ENCODE peak calls at places on chromosome 6, in six cellular contexts. One of them, this sample, is unnamed.

GRCh38 chr6:156533860-156534580 is 243.2 kb upstream of the ARID1B start:
- DNase-seq in colonic mucosa: no peak
- DNase-seq in foreskin keratinocyte: no peak
- DNase-seq in adrenal gland: no peak
- DNase-seq in HepG2: no peak
- DNase-seq in HCT116: no peak
- DNase-seq in this sample: no peak

GRCh38 chr6:14664616-14665315 is 547.2 kb downstream of the CD83 start:
- DNase-seq in colonic mucosa: no peak
- DNase-seq in foreskin keratinocyte: peak
- DNase-seq in adrenal gland: no peak
- DNase-seq in HepG2: no peak
- DNase-seq in HCT116: no peak
- DNase-seq in this sample: no peak

GRCh38 chr6:135936606-135937005 is 85.1 kb downstream of the PDE7B start:
- DNase-seq in colonic mucosa: no peak
- DNase-seq in foreskin keratinocyte: peak
- DNase-seq in adrenal gland: peak
- DNase-seq in HepG2: no peak
- DNase-seq in HCT116: no peak
- DNase-seq in this sample: peak

GRCh38 chr6:154763650-154764049 is 30.4 kb downstream of the SCAF8 start:
- DNase-seq in colonic mucosa: no peak
- DNase-seq in foreskin keratinocyte: no peak
- DNase-seq in adrenal gland: no peak
- DNase-seq in HepG2: no peak
- DNase-seq in HCT116: no peak
- DNase-seq in this sample: no peak

GRCh38 chr6:44122821-44123220 is 4.4 kb downstream of the MRPL14 start:
- DNase-seq in colonic mucosa: no peak
- DNase-seq in foreskin keratinocyte: no peak
- DNase-seq in adrenal gland: no peak
- DNase-seq in HepG2: peak
- DNase-seq in HCT116: no peak
- DNase-seq in this sample: no peak

GRCh38 chr6:166556336-166556735 is 30.1 kb downstream of the RAMACL start:
- DNase-seq in colonic mucosa: no peak
- DNase-seq in foreskin keratinocyte: no peak
- DNase-seq in adrenal gland: no peak
- DNase-seq in HepG2: no peak
- DNase-seq in HCT116: no peak
- DNase-seq in this sample: no peak

GRCh38 chr6:65646494-65647035 is 60.5 kb downstream of the EYS start:
- DNase-seq in colonic mucosa: no peak
- DNase-seq in foreskin keratinocyte: no peak
- DNase-seq in adrenal gland: no peak
- DNase-seq in HepG2: no peak
- DNase-seq in HCT116: no peak
- DNase-seq in this sample: no peak

GRCh38 chr6:82208914-82209313 is 38.6 kb downstream of the IBTK start:
- DNase-seq in colonic mucosa: no peak
- DNase-seq in foreskin keratinocyte: no peak
- DNase-seq in adrenal gland: no peak
- DNase-seq in HepG2: no peak
- DNase-seq in HCT116: no peak
- DNase-seq in this sample: no peak

GRCh38 chr6:27205375-27206278 is 41.9 kb upstream of the PRSS16 start:
- DNase-seq in colonic mucosa: no peak
- DNase-seq in foreskin keratinocyte: peak
- DNase-seq in adrenal gland: no peak
- DNase-seq in HepG2: no peak
- DNase-seq in HCT116: no peak
- DNase-seq in this sample: no peak

GRCh38 chr6:156963712-156964700 is 186.8 kb downstream of the ARID1B start:
- DNase-seq in colonic mucosa: no peak
- DNase-seq in foreskin keratinocyte: peak
- DNase-seq in adrenal gland: peak
- DNase-seq in HepG2: peak
- DNase-seq in HCT116: no peak
- DNase-seq in this sample: no peak

GRCh38 chr6:82415820-82416219 is 52.2 kb downstream of the TPBG start:
- DNase-seq in colonic mucosa: no peak
- DNase-seq in foreskin keratinocyte: peak
- DNase-seq in adrenal gland: no peak
- DNase-seq in HepG2: no peak
- DNase-seq in HCT116: no peak
- DNase-seq in this sample: no peak

GRCh38 chr6:21100959-21101358 is 492.6 kb upstream of the SOX4 start:
- DNase-seq in colonic mucosa: no peak
- DNase-seq in foreskin keratinocyte: no peak
- DNase-seq in adrenal gland: no peak
- DNase-seq in HepG2: no peak
- DNase-seq in HCT116: no peak
- DNase-seq in this sample: no peak

GRCh38 chr6:122042851-122043250 is 356.6 kb upstream of the HSF2 start:
- DNase-seq in colonic mucosa: no peak
- DNase-seq in foreskin keratinocyte: no peak
- DNase-seq in adrenal gland: no peak
- DNase-seq in HepG2: no peak
- DNase-seq in HCT116: no peak
- DNase-seq in this sample: no peak

GRCh38 chr6:151431336-151431735 is 20.6 kb downstream of the RMND1 start:
- DNase-seq in colonic mucosa: no peak
- DNase-seq in foreskin keratinocyte: no peak
- DNase-seq in adrenal gland: no peak
- DNase-seq in HepG2: no peak
- DNase-seq in HCT116: no peak
- DNase-seq in this sample: no peak

GRCh38 chr6:151213352-151213751 is 26.4 kb upstream of the AKAP12 start:
- DNase-seq in colonic mucosa: no peak
- DNase-seq in foreskin keratinocyte: no peak
- DNase-seq in adrenal gland: no peak
- DNase-seq in HepG2: no peak
- DNase-seq in HCT116: no peak
- DNase-seq in this sample: peak

GRCh38 chr6:85008311-85009015 is 244.1 kb upstream of the TBX18 start:
- DNase-seq in colonic mucosa: no peak
- DNase-seq in foreskin keratinocyte: no peak
- DNase-seq in adrenal gland: no peak
- DNase-seq in HepG2: no peak
- DNase-seq in HCT116: no peak
- DNase-seq in this sample: peak

GRCh38 chr6:42142118-42142835 is at the start of gene C6orf132:
- DNase-seq in colonic mucosa: peak
- DNase-seq in foreskin keratinocyte: peak
- DNase-seq in adrenal gland: peak
- DNase-seq in HepG2: peak
- DNase-seq in HCT116: no peak
- DNase-seq in this sample: peak

GRCh38 chr6:25318589-25318988 is 39.4 kb downstream of the CARMIL1 start:
- DNase-seq in colonic mucosa: no peak
- DNase-seq in foreskin keratinocyte: no peak
- DNase-seq in adrenal gland: no peak
- DNase-seq in HepG2: no peak
- DNase-seq in HCT116: no peak
- DNase-seq in this sample: no peak

GRCh38 chr6:68652117-68652536 is 17.0 kb downstream of the ADGRB3 start:
- DNase-seq in colonic mucosa: no peak
- DNase-seq in foreskin keratinocyte: no peak
- DNase-seq in adrenal gland: no peak
- DNase-seq in HepG2: no peak
- DNase-seq in HCT116: no peak
- DNase-seq in this sample: no peak

GRCh38 chr6:132147530-132148011 is 196.4 kb upstream of the CCN2 start:
- DNase-seq in colonic mucosa: no peak
- DNase-seq in foreskin keratinocyte: no peak
- DNase-seq in adrenal gland: no peak
- DNase-seq in HepG2: no peak
- DNase-seq in HCT116: no peak
- DNase-seq in this sample: no peak

GRCh38 chr6:43768506-43768860 is 1.5 kb upstream of the VEGFA start:
- DNase-seq in colonic mucosa: no peak
- DNase-seq in foreskin keratinocyte: no peak
- DNase-seq in adrenal gland: no peak
- DNase-seq in HepG2: no peak
- DNase-seq in HCT116: no peak
- DNase-seq in this sample: no peak

GRCh38 chr6:166760288-166760687 is 133.2 kb upstream of the RPS6KA2 start:
- DNase-seq in colonic mucosa: no peak
- DNase-seq in foreskin keratinocyte: no peak
- DNase-seq in adrenal gland: no peak
- DNase-seq in HepG2: no peak
- DNase-seq in HCT116: no peak
- DNase-seq in this sample: no peak

GRCh38 chr6:26175428-26176181 is 88.4 kb downstream of the HFE start:
- DNase-seq in colonic mucosa: peak
- DNase-seq in foreskin keratinocyte: peak
- DNase-seq in adrenal gland: peak
- DNase-seq in HepG2: peak
- DNase-seq in HCT116: no peak
- DNase-seq in this sample: no peak

GRCh38 chr6:147238164-147238563 is 33.9 kb downstream of the STXBP5 start:
- DNase-seq in colonic mucosa: no peak
- DNase-seq in foreskin keratinocyte: no peak
- DNase-seq in adrenal gland: no peak
- DNase-seq in HepG2: no peak
- DNase-seq in HCT116: no peak
- DNase-seq in this sample: no peak

GRCh38 chr6:26270903-26271639 is 93.9 kb upstream of the BTN3A2 start:
- DNase-seq in colonic mucosa: peak
- DNase-seq in foreskin keratinocyte: peak
- DNase-seq in adrenal gland: peak
- DNase-seq in HepG2: no peak
- DNase-seq in HCT116: no peak
- DNase-seq in this sample: peak

DNA sequence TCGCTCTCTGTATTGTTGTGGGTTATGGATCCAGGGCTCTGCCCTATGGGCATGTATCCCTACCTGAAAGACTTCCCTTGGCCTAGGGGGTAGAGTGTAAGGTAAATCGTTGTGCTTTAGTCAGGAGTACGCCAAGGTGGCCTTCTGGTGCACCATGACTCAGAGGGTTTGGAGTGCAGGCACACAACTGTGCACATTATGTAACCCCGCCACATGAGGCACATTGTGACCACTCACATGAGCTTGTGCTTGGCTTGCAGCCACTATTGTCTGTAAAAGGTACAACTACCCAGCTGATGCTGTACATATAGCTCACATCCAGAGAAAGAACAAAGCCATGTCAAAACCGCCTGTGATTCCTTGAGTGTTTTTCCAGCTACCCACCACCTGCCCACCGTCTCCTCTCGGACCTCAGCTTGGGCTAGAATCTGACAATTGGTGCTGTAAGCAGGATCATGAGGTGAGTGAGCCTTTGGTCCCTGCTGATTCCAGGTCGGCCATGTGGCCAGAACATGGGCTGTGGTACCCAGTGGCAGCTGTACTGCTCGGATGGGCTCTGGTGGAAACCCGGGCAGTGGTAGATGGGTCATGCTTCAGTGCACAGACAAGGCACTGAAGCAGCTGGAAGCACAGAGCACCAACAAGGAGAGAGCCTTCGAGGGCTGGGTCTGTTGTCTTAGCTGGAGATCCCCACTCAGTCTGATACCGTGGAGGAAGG is 33.8 kb downstream of the HDDC2 start:
- DNase-seq in colonic mucosa: no peak
- DNase-seq in foreskin keratinocyte: no peak
- DNase-seq in adrenal gland: peak
- DNase-seq in HepG2: no peak
- DNase-seq in HCT116: no peak
- DNase-seq in this sample: no peak
- TF ChIP-seq CTCF in colonic mucosa: no peak
- TF ChIP-seq CTCF in foreskin keratinocyte: no peak
- TF ChIP-seq CTCF in adrenal gland: no peak
- TF ChIP-seq CTCF in HepG2: no peak
- TF ChIP-seq CTCF in HCT116: no peak
- TF ChIP-seq CTCF in this sample: no peak

GRCh38 chr6:112249489-112249888 is 4.9 kb downstream of the LAMA4 start:
- DNase-seq in colonic mucosa: no peak
- DNase-seq in foreskin keratinocyte: no peak
- DNase-seq in adrenal gland: no peak
- DNase-seq in HepG2: no peak
- DNase-seq in HCT116: no peak
- DNase-seq in this sample: no peak
- H3K27ac ChIP-seq in colonic mucosa: peak
- H3K27ac ChIP-seq in foreskin keratinocyte: no peak
- H3K27ac ChIP-seq in adrenal gland: no peak
- H3K27ac ChIP-seq in HepG2: no peak
- H3K27ac ChIP-seq in HCT116: no peak
- H3K27ac ChIP-seq in this sample: no peak

GRCh38 chr6:128487055-128487454 is 33.3 kb downstream of the PTPRK start:
- DNase-seq in colonic mucosa: no peak
- DNase-seq in foreskin keratinocyte: no peak
- DNase-seq in adrenal gland: no peak
- DNase-seq in HepG2: peak
- DNase-seq in HCT116: no peak
- DNase-seq in this sample: no peak
- TF ChIP-seq CTCF in colonic mucosa: peak
- TF ChIP-seq CTCF in foreskin keratinocyte: peak
- TF ChIP-seq CTCF in adrenal gland: no peak
- TF ChIP-seq CTCF in HepG2: peak
- TF ChIP-seq CTCF in HCT116: peak
- TF ChIP-seq CTCF in this sample: no peak

DNA sequence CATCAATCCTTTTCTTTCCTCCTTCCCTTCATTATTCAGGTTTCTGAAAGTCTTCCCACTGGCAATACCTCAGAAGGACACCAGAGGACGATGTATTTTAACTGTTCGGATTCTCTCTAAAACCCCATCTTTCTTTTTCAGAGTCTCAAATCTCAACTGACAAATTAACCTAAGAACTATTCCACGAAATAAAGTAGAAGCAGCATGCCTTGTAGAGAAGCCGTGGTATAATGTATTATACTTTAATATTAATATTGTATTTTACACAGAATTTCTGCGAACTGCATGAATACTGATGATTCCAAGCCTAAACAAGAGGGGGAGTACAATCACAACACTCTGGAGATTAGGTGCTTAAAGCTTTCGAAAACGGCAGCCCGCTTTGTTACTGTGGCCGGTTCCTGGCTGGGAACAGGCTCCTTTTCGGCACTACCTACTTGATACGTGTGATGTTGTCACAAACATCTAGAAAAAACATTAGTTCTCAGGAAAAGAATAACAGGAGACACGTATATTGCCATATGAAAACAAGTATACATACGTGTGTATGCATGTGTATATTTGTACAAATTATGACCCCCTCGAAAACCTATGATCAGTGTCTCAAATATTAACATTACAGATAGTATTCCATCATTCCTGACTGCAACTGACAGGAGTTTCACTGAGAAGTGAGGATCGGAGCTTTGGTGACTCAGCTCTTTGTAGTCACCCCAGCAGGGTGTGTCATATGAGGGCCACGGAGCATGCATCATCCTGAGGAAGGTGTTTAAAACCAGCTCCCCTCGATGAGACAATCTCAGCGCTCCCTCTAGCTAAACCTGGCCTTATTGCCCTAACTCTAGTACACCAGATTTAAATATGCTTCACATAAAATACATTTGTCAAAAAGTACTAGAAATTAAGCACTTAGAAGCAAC is 319.7 kb upstream of the TCF21 start:
- DNase-seq in colonic mucosa: no peak
- DNase-seq in foreskin keratinocyte: peak
- DNase-seq in adrenal gland: peak
- DNase-seq in HepG2: peak
- DNase-seq in HCT116: peak
- DNase-seq in this sample: peak
- H3K27ac ChIP-seq in colonic mucosa: no peak
- H3K27ac ChIP-seq in foreskin keratinocyte: peak
- H3K27ac ChIP-seq in adrenal gland: no peak
- H3K27ac ChIP-seq in HepG2: no peak
- H3K27ac ChIP-seq in HCT116: peak
- H3K27ac ChIP-seq in this sample: peak

GRCh38 chr6:158019416-158019815 is 37.8 kb downstream of the SYNJ2 start:
- DNase-seq in colonic mucosa: no peak
- DNase-seq in foreskin keratinocyte: no peak
- DNase-seq in adrenal gland: no peak
- DNase-seq in HepG2: no peak
- DNase-seq in HCT116: no peak
- DNase-seq in this sample: no peak
- TF ChIP-seq CTCF in colonic mucosa: no peak
- TF ChIP-seq CTCF in foreskin keratinocyte: no peak
- TF ChIP-seq CTCF in adrenal gland: no peak
- TF ChIP-seq CTCF in HepG2: no peak
- TF ChIP-seq CTCF in HCT116: no peak
- TF ChIP-seq CTCF in this sample: no peak